ENCODE peak calls at places on chromosome 15, in nine cellular contexts. A, K, X, G, O, U, L, R and C are unnamed samples.

GRCh38 chr15:99450896-99451358 is 114.9 kb upstream of the MEF2A start:
- DNase-seq in X (peak; percentile 85), U (peak; percentile 33), A (peak; percentile 90), G (peak; percentile 39), O (peak; percentile 90), R (no peak), K (no peak), L (no peak), C (no peak)

GRCh38 chr15:62857411-62857853 is 185.1 kb upstream of the TPM1 start:
- DNase-seq in O (peak; percentile 99), X (no peak), A (no peak), G (no peak), K (no peak), L (peak; percentile 96), R (no peak), U (peak; percentile 41), C (no peak)

GRCh38 chr15:88792342-88793282 is 10.6 kb upstream of the ACAN start:
- DNase-seq in O (peak; percentile 76), K (no peak), R (no peak), G (no peak), U (peak; percentile 71), L (no peak), X (no peak), A (no peak), C (no peak)

GRCh38 chr15:79778378-79778990 is 118.3 kb downstream of the MTHFS start:
- DNase-seq in U (no peak), X (no peak), A (no peak), O (no peak), K (no peak), L (no peak), R (no peak), G (no peak), C (no peak)

GRCh38 chr15:51750942-51751686 is at the start of gene TMOD2:
- DNase-seq in X (peak; percentile 52), A (peak; percentile 53), K (peak; percentile 55), G (peak; percentile 70), O (peak; percentile 66), R (peak; percentile 78), L (peak; percentile 45), U (peak; percentile 83), C (no peak)

GRCh38 chr15:87145686-87146085 is 1066.0 kb downstream of the AGBL1 start:
- DNase-seq in R (no peak), L (no peak), U (no peak), X (no peak), K (no peak), G (no peak), A (no peak), O (no peak), C (no peak)

GRCh38 chr15:100093211-100094126 is 248.3 kb downstream of the ADAMTS17 start:
- DNase-seq in U (peak; percentile 29), O (no peak), A (no peak), K (no peak), L (peak; percentile 89), G (no peak), R (no peak), X (no peak), C (peak; percentile 34)

GRCh38 chr15:62099171-62099601 is 32.4 kb downstream of the C2CD4A start:
- DNase-seq in K (no peak), O (no peak), R (no peak), X (no peak), G (no peak), L (peak; percentile 74), U (no peak), A (no peak), C (no peak)

GRCh38 chr15:62850318-62850717 is 192.2 kb upstream of the TPM1 start:
- DNase-seq in X (peak; percentile 37), K (no peak), U (peak; percentile 56), O (no peak), G (no peak), A (no peak), L (no peak), R (no peak), C (no peak)

GRCh38 chr15:27059610-27060202 is 88.7 kb downstream of the GABRG3 start:
- DNase-seq in A (no peak), O (no peak), X (no peak), R (no peak), G (peak; percentile 82), K (peak; percentile 80), U (peak; percentile 90), L (peak; percentile 44), C (no peak)

GRCh38 chr15:78831229-78832207 is 20.3 kb upstream of the ADAMTS7 start:
- DNase-seq in U (peak; percentile 66), G (no peak), A (no peak), L (no peak), K (no peak), O (no peak), X (no peak), R (peak; percentile 25), C (no peak)

DNA sequence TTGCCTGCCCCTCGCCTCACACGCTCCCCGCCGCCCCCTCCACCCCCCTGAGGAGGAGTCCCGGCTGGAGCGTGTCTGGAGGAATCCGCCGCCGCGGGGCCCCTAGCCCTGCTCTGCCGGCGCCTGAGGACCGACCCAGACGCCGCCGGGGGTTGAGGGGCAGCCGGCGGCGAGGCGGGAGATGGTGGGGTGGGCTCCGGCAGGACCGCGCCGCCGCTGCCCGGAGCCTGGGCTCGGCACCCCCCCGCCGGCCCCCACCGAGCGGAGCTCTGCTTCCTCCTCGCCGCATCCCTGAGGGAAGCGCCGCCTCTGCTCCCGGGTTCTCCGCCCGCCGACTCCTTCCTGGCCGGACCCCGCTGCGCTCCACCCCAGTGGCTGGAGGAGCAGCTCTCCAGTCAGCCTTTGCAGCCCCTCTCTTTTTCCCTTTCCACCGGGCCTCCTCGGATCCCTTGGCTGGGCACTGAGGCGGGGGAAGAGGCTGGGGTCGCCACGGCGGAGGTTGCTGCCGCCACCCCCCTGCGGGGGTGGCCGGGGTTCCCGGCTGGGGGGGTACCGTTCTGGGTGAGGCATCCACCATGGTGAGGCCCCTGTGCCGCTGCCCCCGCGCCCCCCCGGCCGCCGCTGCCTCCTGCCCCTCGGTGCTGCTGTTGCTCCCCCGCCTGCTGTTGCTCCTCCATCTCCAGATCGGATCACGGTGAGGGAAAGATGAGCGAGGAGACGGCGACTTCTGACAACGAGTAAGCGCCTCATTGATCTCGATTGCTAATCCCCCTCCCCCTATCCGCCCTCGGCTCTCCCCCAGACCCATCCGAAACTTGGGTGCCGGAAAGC is at the start of gene SPRED1:
- DNase-seq in L (peak; percentile 53), U (peak; percentile 81), A (peak; percentile 86), O (peak; percentile 57), X (peak; percentile 82), K (peak; percentile 75), G (peak; percentile 21), R (peak; percentile 41), C (peak; percentile 73)
- TF ChIP-seq CTCF in L (no peak), U (no peak), A (no peak), O (no peak), X (no peak), K (no peak), G (no peak), R (no peak), C (no peak)

DNA sequence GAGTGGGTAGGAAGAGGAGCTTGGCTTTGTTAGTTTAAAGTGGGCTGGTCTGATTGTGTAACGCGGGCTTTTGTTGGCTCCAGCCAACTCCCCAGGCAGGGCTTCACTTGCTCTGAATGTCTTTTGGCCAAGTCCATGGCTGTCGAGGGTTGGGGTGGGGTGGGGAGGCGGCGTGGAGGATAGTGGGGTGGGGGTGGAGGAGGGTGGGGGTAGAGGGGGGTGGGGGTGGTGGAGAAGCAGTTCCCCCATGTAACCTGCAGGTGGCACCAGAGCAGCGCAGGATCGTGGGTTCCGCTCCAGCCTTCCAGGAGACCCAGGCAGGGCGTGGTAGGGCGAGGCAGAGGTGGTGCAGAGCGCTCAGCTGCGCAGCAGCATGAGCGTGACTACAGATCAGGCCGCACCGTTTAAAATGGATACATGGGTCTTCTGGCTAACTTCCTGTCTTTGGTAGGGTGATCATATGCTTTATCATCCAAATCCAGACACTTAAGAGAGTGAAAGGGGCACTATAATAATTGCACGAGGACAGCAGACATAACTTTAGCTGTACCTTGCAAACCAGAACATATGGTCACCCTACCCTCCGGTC is 28.3 kb downstream of the GOLGA6A start:
- DNase-seq in L (peak; percentile 77), X (peak; percentile 75), R (peak; percentile 74), G (peak; percentile 89), O (peak; percentile 47), K (peak; percentile 71), U (peak; percentile 89), A (peak; percentile 68), C (no peak)
- TF ChIP-seq CTCF in L (peak; percentile 35), X (peak; percentile 69), R (peak; percentile 62), G (peak; percentile 52), O (peak; percentile 36), K (peak; percentile 45), U (peak; percentile 71), A (peak; percentile 41), C (peak; percentile 76)

GRCh38 chr15:43792761-43793493 is 807 bp downstream of the SERF2 start:
- DNase-seq in K (peak; percentile 13), A (peak; percentile 44), L (peak; percentile 20), G (peak; percentile 59), R (peak; percentile 40), X (no peak), U (no peak), O (peak; percentile 22), C (no peak)
- TF ChIP-seq CTCF in K (no peak), A (no peak), L (no peak), G (no peak), R (no peak), X (peak; percentile 26), U (no peak), O (no peak), C (no peak)

GRCh38 chr15:77097921-77098320 is 27.0 kb upstream of the TSPAN3 start:
- DNase-seq in O (no peak), K (no peak), A (no peak), G (no peak), R (no peak), U (no peak), L (no peak), X (no peak), C (no peak)

GRCh38 chr15:77096131-77096530 is 25.2 kb upstream of the TSPAN3 start:
- DNase-seq in K (no peak), U (no peak), L (no peak), G (no peak), O (no peak), A (no peak), X (no peak), R (no peak), C (no peak)

GRCh38 chr15:77096541-77096940 is 25.6 kb upstream of the TSPAN3 start:
- DNase-seq in R (no peak), A (no peak), L (no peak), K (no peak), O (no peak), U (no peak), G (no peak), X (no peak), C (no peak)

GRCh38 chr15:77097317-77097721 is 26.4 kb upstream of the TSPAN3 start:
- DNase-seq in X (no peak), L (no peak), G (no peak), O (no peak), R (no peak), U (no peak), A (no peak), K (no peak), C (no peak)

DNA sequence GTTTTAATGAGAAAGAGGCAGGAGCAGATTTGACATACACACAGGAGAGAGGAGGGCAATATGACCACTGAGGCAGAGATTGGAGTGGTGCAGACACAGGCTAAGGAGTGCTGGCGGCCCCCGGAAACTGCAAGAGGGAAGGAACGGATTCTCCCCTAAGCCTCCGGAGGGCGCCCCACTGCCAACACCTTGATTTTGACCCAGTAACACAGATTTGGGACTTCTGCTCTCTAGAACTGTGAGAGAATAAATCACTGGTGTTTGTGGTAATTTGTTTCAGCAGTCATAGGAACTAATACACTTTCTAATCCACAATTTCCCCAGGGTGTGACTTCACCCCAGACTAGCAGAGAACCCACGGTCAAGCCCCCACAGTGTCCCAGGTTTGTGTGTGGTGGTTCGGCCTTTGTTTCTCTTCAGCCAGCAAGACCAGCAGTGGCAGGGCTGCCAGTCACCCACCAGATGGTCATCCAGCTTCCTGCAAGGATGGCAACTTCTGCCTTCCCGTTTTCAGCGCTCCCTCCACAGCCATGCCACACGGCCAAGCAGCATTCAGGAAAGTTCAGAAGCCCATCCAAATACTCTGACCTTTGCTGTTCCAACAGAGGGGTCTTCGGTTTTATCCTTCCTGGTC is 23.6 kb upstream of the TSPAN3 start:
- DNase-seq in U (peak; percentile 77), K (no peak), G (peak; percentile 38), L (no peak), O (no peak), A (no peak), X (no peak), R (no peak), C (no peak)
- TF ChIP-seq CTCF in U (peak; percentile 76), K (no peak), G (peak; percentile 55), L (peak; percentile 45), O (peak; percentile 18), A (no peak), X (no peak), R (no peak), C (peak; percentile 46)